ENCODE peak calls at places on chromosome 2, in nine cellular contexts. H, E, Q, S, V, G, T, P and J are unnamed samples.

GRCh38 chr2:169895294-169895985 is 68.2 kb downstream of the UBR3 start:
- DNase-seq in V (no peak), H (no peak), E (no peak), T (no peak), Q (no peak), S (no peak), G (peak; percentile 26), P (peak; percentile 27), J (no peak)

GRCh38 chr2:128738446-128739110 is 419.9 kb upstream of the HS6ST1 start:
- DNase-seq in H (no peak), P (no peak), G (no peak), Q (no peak), E (no peak), V (no peak), T (no peak), S (no peak), J (no peak)

GRCh38 chr2:232643147-232643425 is 9.7 kb downstream of the EFHD1 start:
- DNase-seq in Q (no peak), P (no peak), H (no peak), V (no peak), E (peak; percentile 30), T (no peak), G (no peak), S (no peak), J (no peak)

GRCh38 chr2:163157891-163158511 is 319.4 kb upstream of the KCNH7 start:
- DNase-seq in H (no peak), P (peak; percentile 72), Q (no peak), G (no peak), V (no peak), S (no peak), E (no peak), T (no peak), J (no peak)

GRCh38 chr2:71552861-71553301 is 99.5 kb downstream of the DYSF start:
- DNase-seq in E (no peak), T (no peak), Q (no peak), P (no peak), G (no peak), V (no peak), S (no peak), H (no peak), J (no peak)

GRCh38 chr2:239002960-239003932 is 155.4 kb downstream of the TWIST2 start:
- DNase-seq in E (peak; percentile 35), V (no peak), G (no peak), S (no peak), Q (no peak), T (no peak), H (no peak), P (peak; percentile 80), J (no peak)

GRCh38 chr2:36516136-36516870 is 81.7 kb downstream of the FEZ2 start:
- DNase-seq in G (no peak), S (no peak), E (no peak), P (peak; percentile 55), H (no peak), Q (no peak), T (no peak), V (no peak), J (no peak)

GRCh38 chr2:157559461-157559860 is 69.2 kb downstream of the ACVR1C start:
- DNase-seq in S (no peak), G (no peak), Q (no peak), H (no peak), P (no peak), V (no peak), T (no peak), E (peak; percentile 43), J (no peak)

GRCh38 chr2:227891673-227892072 is 20.2 kb downstream of the DAW1 start:
- DNase-seq in Q (no peak), T (no peak), S (no peak), P (no peak), G (no peak), V (no peak), E (no peak), H (no peak), J (no peak)

GRCh38 chr2:55232863-55233657 is 572 bp downstream of the RPS27A start:
- DNase-seq in Q (no peak), H (peak; percentile 23), T (peak; percentile 36), G (no peak), S (no peak), E (peak; percentile 32), P (peak; percentile 65), V (peak; percentile 20), J (peak; percentile 55)

GRCh38 chr2:101148777-101149176 is 2.4 kb downstream of the TBC1D8 start:
- DNase-seq in G (no peak), T (no peak), Q (no peak), V (no peak), H (no peak), P (no peak), S (no peak), E (no peak), J (no peak)

GRCh38 chr2:42931147-42931817 is 138.9 kb upstream of the HAAO start:
- DNase-seq in T (no peak), P (peak; percentile 53), G (no peak), S (no peak), H (no peak), Q (no peak), V (no peak), E (peak; percentile 84), J (no peak)

GRCh38 chr2:44779793-44780192 is 161.7 kb upstream of the SIX3 start:
- DNase-seq in T (no peak), P (no peak), Q (no peak), H (no peak), G (no peak), V (no peak), E (no peak), S (no peak), J (no peak)

GRCh38 chr2:168246072-168246482 is 1.3 kb downstream of the STK39 start:
- DNase-seq in H (no peak), V (no peak), P (no peak), T (no peak), E (peak; percentile 16), G (no peak), S (no peak), Q (no peak), J (no peak)

GRCh38 chr2:227020416-227020815 is 143.6 kb downstream of the COL4A4 start:
- DNase-seq in V (no peak), S (no peak), G (peak; percentile 50), E (no peak), T (no peak), P (no peak), H (no peak), Q (no peak), J (no peak)

GRCh38 chr2:50395510-50396300 is 636.2 kb downstream of the NRXN1 start:
- DNase-seq in E (no peak), P (no peak), G (no peak), Q (no peak), T (no peak), H (no peak), V (no peak), S (no peak), J (no peak)

GRCh38 chr2:54579682-54580349 is 123.7 kb downstream of the SPTBN1 start:
- DNase-seq in E (no peak), G (no peak), S (no peak), T (peak; percentile 44), P (no peak), Q (no peak), V (peak; percentile 61), H (no peak), J (no peak)